ENCODE peak calls at places on chromosomes 1 and 21, in seven cellular contexts. One of them, this sample, is unnamed.

GRCh38 chr1:116760487-116760886 is 6.3 kb downstream of the CD2 start:
- DNase-seq in GM12878: no peak
- DNase-seq in GM23338: no peak
- DNase-seq in K562: no peak
- DNase-seq in HCT116: no peak
- DNase-seq in SK-N-SH: no peak
- DNase-seq in A549: no peak
- DNase-seq in this sample: no peak

GRCh38 chr1:155127105-155127671 is 488 bp upstream of the EFNA1 start:
- DNase-seq in GM23338: peak; percentile 80
- DNase-seq in GM12878: no peak
- DNase-seq in SK-N-SH: peak; percentile 77
- DNase-seq in HCT116: no peak
- DNase-seq in A549: no peak
- DNase-seq in K562: peak; percentile 41
- DNase-seq in this sample: no peak

GRCh38 chr1:116767782-116768382 is 13.7 kb downstream of the CD2 start:
- DNase-seq in K562: no peak
- DNase-seq in GM23338: no peak
- DNase-seq in SK-N-SH: no peak
- DNase-seq in GM12878: no peak
- DNase-seq in HCT116: no peak
- DNase-seq in A549: no peak
- DNase-seq in this sample: no peak

GRCh38 chr21:45018131-45019075 is 56.0 kb upstream of the ADARB1 start:
- DNase-seq in HCT116: no peak
- DNase-seq in SK-N-SH: peak; percentile 81
- DNase-seq in GM23338: no peak
- DNase-seq in GM12878: no peak
- DNase-seq in A549: peak; percentile 8
- DNase-seq in K562: peak; percentile 75
- DNase-seq in this sample: no peak

GRCh38 chr1:50246869-50247268 is 138.1 kb downstream of the ELAVL4 start:
- DNase-seq in SK-N-SH: no peak
- DNase-seq in A549: no peak
- DNase-seq in GM23338: no peak
- DNase-seq in HCT116: no peak
- DNase-seq in GM12878: no peak
- DNase-seq in K562: no peak
- DNase-seq in this sample: peak; percentile 8

GRCh38 chr1:17866451-17867029 is 111.4 kb downstream of the ACTL8 start:
- DNase-seq in SK-N-SH: no peak
- DNase-seq in HCT116: no peak
- DNase-seq in K562: no peak
- DNase-seq in GM23338: no peak
- DNase-seq in GM12878: no peak
- DNase-seq in A549: peak; percentile 28
- DNase-seq in this sample: no peak

GRCh38 chr1:66623812-66624211 is 89.9 kb downstream of the SGIP1 start:
- DNase-seq in HCT116: no peak
- DNase-seq in A549: no peak
- DNase-seq in SK-N-SH: no peak
- DNase-seq in GM23338: no peak
- DNase-seq in K562: no peak
- DNase-seq in GM12878: no peak
- DNase-seq in this sample: no peak

GRCh38 chr1:198943484-198943883 is 304.6 kb downstream of the PTPRC start:
- DNase-seq in HCT116: no peak
- DNase-seq in K562: no peak
- DNase-seq in GM23338: no peak
- DNase-seq in A549: no peak
- DNase-seq in SK-N-SH: no peak
- DNase-seq in GM12878: no peak
- DNase-seq in this sample: no peak

GRCh38 chr1:6209661-6210605 is 4.0 kb downstream of the RNF207 start:
- DNase-seq in GM23338: peak; percentile 70
- DNase-seq in SK-N-SH: peak; percentile 88
- DNase-seq in K562: peak; percentile 42
- DNase-seq in GM12878: no peak
- DNase-seq in HCT116: no peak
- DNase-seq in A549: no peak
- DNase-seq in this sample: no peak

GRCh38 chr1:6207075-6207885 is 1.4 kb downstream of the RNF207 start:
- DNase-seq in A549: no peak
- DNase-seq in GM12878: no peak
- DNase-seq in GM23338: no peak
- DNase-seq in HCT116: no peak
- DNase-seq in K562: no peak
- DNase-seq in SK-N-SH: no peak
- DNase-seq in this sample: no peak

GRCh38 chr1:6207921-6208320 is 2.0 kb downstream of the RNF207 start:
- DNase-seq in A549: no peak
- DNase-seq in HCT116: no peak
- DNase-seq in SK-N-SH: peak; percentile 43
- DNase-seq in GM12878: no peak
- DNase-seq in K562: no peak
- DNase-seq in GM23338: no peak
- DNase-seq in this sample: no peak

GRCh38 chr1:6208723-6209660 is 3.1 kb downstream of the RNF207 start:
- DNase-seq in GM23338: peak; percentile 61
- DNase-seq in SK-N-SH: peak; percentile 93
- DNase-seq in HCT116: no peak
- DNase-seq in A549: no peak
- DNase-seq in GM12878: no peak
- DNase-seq in K562: peak; percentile 79
- DNase-seq in this sample: no peak

DNA sequence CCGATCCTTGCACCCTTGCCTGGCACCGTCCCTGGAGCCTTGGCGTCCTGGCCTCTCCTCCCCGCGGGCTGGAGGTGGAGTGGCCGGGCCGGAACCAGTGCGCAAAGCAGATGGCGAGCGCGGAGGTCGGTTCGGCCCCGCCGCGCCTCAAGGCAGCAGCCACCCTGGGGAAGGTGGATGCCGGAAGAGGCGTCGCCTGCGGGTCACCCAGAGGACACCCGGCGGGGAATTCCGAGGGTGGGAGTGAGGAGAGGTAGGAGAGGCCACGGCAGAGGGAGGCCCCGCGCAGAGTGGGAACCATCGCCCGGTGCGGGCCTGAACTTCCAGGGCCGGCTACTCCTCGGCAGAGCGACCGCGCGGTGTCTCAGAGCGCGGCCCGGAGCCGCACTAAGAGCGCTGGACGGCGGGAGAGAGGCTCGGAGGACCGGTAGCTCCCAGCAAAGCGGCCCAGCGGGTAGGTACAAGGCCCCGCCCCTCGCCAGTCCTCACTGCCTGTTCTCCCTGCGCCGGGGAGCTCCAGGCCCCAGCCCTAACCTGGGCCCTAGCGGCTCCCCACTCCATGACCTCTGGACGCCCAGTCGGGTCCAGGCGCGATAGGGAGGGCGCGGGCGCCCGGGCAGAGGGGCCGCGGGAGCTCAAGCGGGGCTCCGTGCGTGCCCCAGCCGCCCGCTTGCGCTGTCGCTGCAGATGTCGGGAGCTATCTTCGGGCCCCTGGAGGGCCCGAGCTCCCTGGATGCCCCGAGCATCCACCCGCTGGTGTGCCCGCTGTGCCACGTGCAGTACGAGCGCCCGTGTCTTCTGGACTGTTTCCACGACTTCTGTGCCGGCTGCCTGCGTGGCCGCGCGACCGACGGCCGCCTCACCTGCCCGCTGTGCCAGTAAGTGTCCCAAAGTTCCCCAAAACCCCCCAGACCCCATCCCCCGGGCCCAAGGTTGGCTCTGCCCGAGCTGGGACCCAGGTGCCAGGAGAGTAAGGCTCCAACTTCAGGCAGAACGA is at the start of gene RNF207:
- DNase-seq in SK-N-SH: no peak
- DNase-seq in K562: peak; percentile 84
- DNase-seq in HCT116: peak; percentile 58
- DNase-seq in GM12878: no peak
- DNase-seq in A549: peak; percentile 85
- DNase-seq in GM23338: peak; percentile 91
- DNase-seq in this sample: no peak
- TF ChIP-seq REST in SK-N-SH: no peak
- TF ChIP-seq REST in K562: no peak
- TF ChIP-seq REST in HCT116: no peak
- TF ChIP-seq REST in GM12878: no peak
- TF ChIP-seq REST in A549: no peak
- TF ChIP-seq REST in GM23338: peak; percentile 23
- TF ChIP-seq REST in this sample: no peak

GRCh38 chr1:161709373-161709772 is 2.3 kb downstream of the FCRLA start:
- DNase-seq in K562: no peak
- DNase-seq in SK-N-SH: no peak
- DNase-seq in HCT116: no peak
- DNase-seq in GM12878: no peak
- DNase-seq in A549: no peak
- DNase-seq in GM23338: no peak
- DNase-seq in this sample: no peak

GRCh38 chr1:161705537-161705936 is 1.5 kb upstream of the FCRLA start:
- DNase-seq in K562: no peak
- DNase-seq in A549: no peak
- DNase-seq in SK-N-SH: no peak
- DNase-seq in GM12878: no peak
- DNase-seq in GM23338: no peak
- DNase-seq in HCT116: no peak
- DNase-seq in this sample: no peak

GRCh38 chr1:161707503-161707902 is 474 bp downstream of the FCRLA start:
- DNase-seq in HCT116: no peak
- DNase-seq in GM12878: no peak
- DNase-seq in GM23338: no peak
- DNase-seq in K562: no peak
- DNase-seq in A549: no peak
- DNase-seq in SK-N-SH: no peak
- DNase-seq in this sample: no peak

GRCh38 chr1:161706483-161707347 is at the start of gene FCRLA:
- DNase-seq in GM23338: no peak
- DNase-seq in K562: no peak
- DNase-seq in HCT116: no peak
- DNase-seq in A549: no peak
- DNase-seq in SK-N-SH: no peak
- DNase-seq in GM12878: peak; percentile 88
- DNase-seq in this sample: no peak

DNA sequence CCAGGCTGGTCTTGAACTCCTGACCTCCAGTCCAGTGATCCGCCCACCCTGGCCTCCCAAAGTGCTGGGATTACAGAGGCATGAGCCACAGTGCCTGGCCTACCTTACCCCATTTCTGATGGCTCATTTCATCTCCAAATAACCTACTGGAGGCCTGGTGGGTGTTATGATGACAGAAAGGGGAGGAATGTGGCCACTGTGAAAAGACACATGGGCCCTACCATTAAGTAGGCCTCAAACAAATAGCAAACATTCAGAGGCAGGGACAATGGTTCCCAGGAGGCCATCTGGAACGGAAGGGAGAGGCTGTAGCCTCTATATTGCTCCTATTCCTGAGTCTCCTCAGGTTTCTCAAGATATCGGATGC is 930 bp upstream of the FCRLA start:
- DNase-seq in SK-N-SH: no peak
- DNase-seq in GM12878: no peak
- DNase-seq in HCT116: no peak
- DNase-seq in K562: no peak
- DNase-seq in A549: no peak
- DNase-seq in GM23338: no peak
- DNase-seq in this sample: no peak
- H3K27ac ChIP-seq in SK-N-SH: no peak overlapping the region
- H3K27ac ChIP-seq in GM12878: peak overlapping the region; percentile 85
- H3K27ac ChIP-seq in HCT116: no peak overlapping the region
- H3K27ac ChIP-seq in K562: peak overlapping the region; percentile 48
- H3K27ac ChIP-seq in A549: no peak overlapping the region
- H3K27ac ChIP-seq in GM23338: no peak overlapping the region
- H3K27ac ChIP-seq in this sample: no peak overlapping the region

DNA sequence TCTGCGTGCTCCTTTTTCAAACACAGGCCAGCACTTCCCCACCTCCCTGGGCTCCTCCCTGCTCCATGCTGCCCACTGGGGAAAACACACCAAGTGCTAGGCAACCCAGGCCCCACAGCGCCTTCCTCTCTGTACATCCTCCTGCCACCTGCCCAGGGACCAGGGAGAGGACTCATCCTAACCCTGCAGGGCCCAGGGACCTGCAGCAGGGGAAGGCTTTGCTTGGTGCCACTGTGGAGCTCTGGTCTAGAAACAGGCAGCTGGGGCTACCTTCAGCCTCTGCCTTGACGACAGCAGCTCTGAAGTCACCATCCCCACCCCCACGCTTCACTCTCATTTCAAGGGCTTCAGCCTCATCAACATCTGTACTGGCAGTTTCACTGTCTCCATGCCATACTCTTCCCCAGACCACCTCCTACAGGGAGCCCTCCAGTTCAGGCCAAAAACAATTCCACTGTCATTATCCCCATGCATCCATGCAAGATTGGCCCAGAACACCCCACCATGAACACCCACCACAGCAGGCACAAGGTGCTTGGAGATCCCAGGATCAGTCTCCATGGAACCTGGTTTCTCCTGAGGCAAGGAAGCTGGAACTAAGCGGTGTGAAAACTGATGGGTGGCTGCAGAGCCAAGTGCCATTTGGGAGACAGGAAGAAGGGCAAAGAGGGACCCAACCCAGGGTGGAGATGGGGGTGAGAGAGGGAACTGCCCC is 1.1 kb downstream of the IGSF8 start:
- DNase-seq in GM12878: no peak
- DNase-seq in HCT116: no peak
- DNase-seq in K562: no peak
- DNase-seq in A549: no peak
- DNase-seq in GM23338: no peak
- DNase-seq in SK-N-SH: no peak
- DNase-seq in this sample: no peak
- TF ChIP-seq REST in GM12878: no peak
- TF ChIP-seq REST in HCT116: no peak
- TF ChIP-seq REST in K562: no peak
- TF ChIP-seq REST in A549: no peak
- TF ChIP-seq REST in GM23338: no peak
- TF ChIP-seq REST in SK-N-SH: no peak
- TF ChIP-seq REST in this sample: no peak

GRCh38 chr21:39083377-39084008 is 99.8 kb downstream of the PSMG1 start:
- DNase-seq in SK-N-SH: no peak
- DNase-seq in K562: no peak
- DNase-seq in HCT116: no peak
- DNase-seq in GM23338: no peak
- DNase-seq in A549: no peak
- DNase-seq in GM12878: no peak
- DNase-seq in this sample: no peak

GRCh38 chr21:39085843-39086415 is 97.3 kb downstream of the PSMG1 start:
- DNase-seq in GM23338: no peak
- DNase-seq in HCT116: no peak
- DNase-seq in SK-N-SH: no peak
- DNase-seq in GM12878: no peak
- DNase-seq in A549: no peak
- DNase-seq in K562: no peak
- DNase-seq in this sample: no peak

GRCh38 chr21:39086547-39086946 is 96.7 kb downstream of the PSMG1 start:
- DNase-seq in GM12878: no peak
- DNase-seq in GM23338: no peak
- DNase-seq in K562: no peak
- DNase-seq in SK-N-SH: no peak
- DNase-seq in A549: no peak
- DNase-seq in HCT116: no peak
- DNase-seq in this sample: no peak

GRCh38 chr21:39084073-39084472 is 99.2 kb downstream of the PSMG1 start:
- DNase-seq in GM23338: no peak
- DNase-seq in K562: no peak
- DNase-seq in SK-N-SH: no peak
- DNase-seq in A549: no peak
- DNase-seq in GM12878: no peak
- DNase-seq in HCT116: no peak
- DNase-seq in this sample: no peak

GRCh38 chr21:39084979-39085729 is 98.1 kb downstream of the PSMG1 start:
- DNase-seq in SK-N-SH: no peak
- DNase-seq in K562: no peak
- DNase-seq in GM12878: no peak
- DNase-seq in GM23338: no peak
- DNase-seq in HCT116: no peak
- DNase-seq in A549: no peak
- DNase-seq in this sample: no peak
- H3K27ac ChIP-seq in SK-N-SH: no peak overlapping the region
- H3K27ac ChIP-seq in K562: no peak overlapping the region
- H3K27ac ChIP-seq in GM12878: no peak overlapping the region
- H3K27ac ChIP-seq in GM23338: no peak overlapping the region
- H3K27ac ChIP-seq in HCT116: no peak overlapping the region
- H3K27ac ChIP-seq in A549: no peak overlapping the region
- H3K27ac ChIP-seq in this sample: no peak overlapping the region